ENCODE peak calls at places on chromosomes 13 and 19, in eight cellular contexts. P is choroid plexus epithelial cell, Z is PC-9, M is tibial artery, C is heart right ventricle, Y is GM12865, U is lower lobe of right lung, L is pancreas. J is an unnamed sample.

GRCh38 chr13:97884707-97885468 is 68.6 kb upstream of the IPO5 start:
- DNase-seq in P (no peak), Z (no peak), M (no peak), C (no peak), Y (no peak), U (no peak), L (no peak), J (no peak)

GRCh38 chr19:30358821-30359580 is 13.2 kb upstream of the ZNF536 start:
- DNase-seq in P (no peak), Z (no peak), M (peak), C (no peak), Y (no peak), U (no peak), L (no peak), J (no peak)

GRCh38 chr13:99572131-99572530 is 70.9 kb downstream of the TM9SF2 start:
- DNase-seq in P (no peak), Z (no peak), M (no peak), C (no peak), Y (no peak), U (no peak), L (no peak), J (no peak)

GRCh38 chr19:7287716-7288115 is 6.5 kb downstream of the INSR start:
- DNase-seq in P (no peak), Z (no peak), M (no peak), C (no peak), Y (no peak), U (no peak), L (no peak), J (no peak)

GRCh38 chr13:113318956-113319355 is 21.9 kb downstream of the LAMP1 start:
- DNase-seq in P (no peak), Z (no peak), M (no peak), C (no peak), Y (no peak), U (no peak), L (no peak), J (no peak)

GRCh38 chr13:31878955-31879354 is 139.6 kb downstream of the RXFP2 start:
- DNase-seq in P (no peak), Z (no peak), M (no peak), C (no peak), Y (no peak), U (no peak), L (no peak), J (no peak)

GRCh38 chr19:21158523-21159135 is 16.8 kb downstream of the ZNF431 start:
- DNase-seq in P (peak), Z (no peak), M (no peak), C (no peak), Y (no peak), U (no peak), L (no peak), J (no peak)

GRCh38 chr19:15562861-15563260 is 52.2 kb upstream of the CYP4F8 start:
- DNase-seq in P (no peak), Z (peak), M (no peak), C (no peak), Y (no peak), U (no peak), L (no peak), J (no peak)

GRCh38 chr19:32748497-32748896 is 28.9 kb downstream of the TDRD12 start:
- DNase-seq in P (no peak), Z (no peak), M (no peak), C (no peak), Y (peak), U (no peak), L (no peak), J (no peak)

GRCh38 chr13:26599403-26599802 is 41.9 kb downstream of the WASF3 start:
- DNase-seq in P (no peak), Z (no peak), M (no peak), C (no peak), Y (no peak), U (no peak), L (no peak), J (no peak)

GRCh38 chr19:38211779-38212178 is 12.2 kb downstream of the DPF1 start:
- DNase-seq in P (no peak), Z (no peak), M (no peak), C (no peak), Y (no peak), U (no peak), L (no peak), J (no peak)

GRCh38 chr13:36038785-36039415 is 92.3 kb downstream of the DCLK1 start:
- DNase-seq in P (peak), Z (no peak), M (no peak), C (no peak), Y (no peak), U (no peak), L (no peak), J (no peak)

GRCh38 chr19:2636897-2637683 is 65.4 kb downstream of the GNG7 start:
- DNase-seq in P (peak), Z (peak), M (no peak), C (peak), Y (peak), U (peak), L (peak), J (peak)

GRCh38 chr19:34188388-34188787 is 16.1 kb downstream of the LSM14A start:
- DNase-seq in P (no peak), Z (no peak), M (no peak), C (no peak), Y (no peak), U (no peak), L (no peak), J (no peak)

GRCh38 chr19:5880604-5881078 is 10.3 kb upstream of the FUT5 start:
- DNase-seq in P (peak), Z (no peak), M (no peak), C (peak), Y (no peak), U (no peak), L (no peak), J (peak)

GRCh38 chr19:36136975-36137686 is 2.7 kb upstream of the CAPNS1 start:
- DNase-seq in P (peak), Z (peak), M (peak), C (peak), Y (no peak), U (peak), L (no peak), J (peak)

GRCh38 chr13:99803141-99803540 is 168.4 kb downstream of the ZIC5 start:
- DNase-seq in P (no peak), Z (no peak), M (no peak), C (no peak), Y (no peak), U (no peak), L (no peak), J (no peak)

GRCh38 chr19:27741236-27741635 is 1471.7 kb downstream of the UQCRFS1 start:
- DNase-seq in P (no peak), Z (no peak), M (no peak), C (no peak), Y (no peak), U (no peak), L (no peak), J (peak)

GRCh38 chr19:32876919-32877285 is 7.3 kb upstream of the SLC7A9 start:
- DNase-seq in P (peak), Z (peak), M (no peak), C (no peak), Y (no peak), U (no peak), L (no peak), J (peak)

GRCh38 chr19:2567580-2567979 is 91.7 kb downstream of the GADD45B start:
- DNase-seq in P (no peak), Z (no peak), M (peak), C (peak), Y (no peak), U (peak), L (peak), J (no peak)

GRCh38 chr13:27012482-27013197 is 159.0 kb downstream of the USP12 start:
- DNase-seq in P (peak), Z (no peak), M (no peak), C (no peak), Y (no peak), U (no peak), L (no peak), J (no peak)

GRCh38 chr13:111919286-111919685 is 147.7 kb upstream of the SOX1 start:
- DNase-seq in P (no peak), Z (no peak), M (no peak), C (no peak), Y (no peak), U (no peak), L (peak), J (no peak)

GRCh38 chr19:32626969-32627368 is 46.0 kb downstream of the PDCD5 start:
- DNase-seq in P (no peak), Z (no peak), M (no peak), C (no peak), Y (no peak), U (no peak), L (no peak), J (no peak)

GRCh38 chr19:41537789-41538188 is 38.2 kb upstream of the CEACAM21 start:
- DNase-seq in P (peak), Z (no peak), M (no peak), C (no peak), Y (peak), U (no peak), L (no peak), J (no peak)

GRCh38 chr13:94309997-94310842 is 169.3 kb downstream of the DCT start:
- DNase-seq in P (peak), Z (no peak), M (no peak), C (no peak), Y (no peak), U (no peak), L (no peak), J (peak)

GRCh38 chr13:48448963-48449614 is 36.2 kb upstream of the LPAR6 start:
- DNase-seq in P (peak), Z (no peak), M (no peak), C (no peak), Y (no peak), U (no peak), L (no peak), J (no peak)

GRCh38 chr13:110760611-110761010 is 47.1 kb downstream of the ING1 start:
- DNase-seq in P (no peak), Z (no peak), M (no peak), C (no peak), Y (no peak), U (no peak), L (no peak), J (no peak)

GRCh38 chr19:19320362-19321142 is at the start of the genes MAU2 and SUGP1:
- DNase-seq in P (peak), Z (peak), M (peak), C (peak), Y (peak), U (peak), L (peak), J (peak)

GRCh38 chr19:43818500-43818899 is 8.6 kb upstream of the ZNF283 start:
- DNase-seq in P (no peak), Z (no peak), M (no peak), C (no peak), Y (no peak), U (no peak), L (no peak), J (no peak)

GRCh38 chr19:43820098-43820860 is 6.8 kb upstream of the ZNF283 start:
- DNase-seq in P (peak), Z (no peak), M (no peak), C (peak), Y (no peak), U (peak), L (no peak), J (no peak)

GRCh38 chr19:43820861-43821215 is 6.3 kb upstream of the ZNF283 start:
- DNase-seq in P (no peak), Z (no peak), M (no peak), C (no peak), Y (no peak), U (no peak), L (no peak), J (no peak)
- H3K4me3 ChIP-seq in P (peak), Z (no peak), M (peak), C (peak), Y (peak), U (peak), L (peak), J (peak)

GRCh38 chr19:55368701-55369563 is 1.3 kb downstream of the IL11 start:
- DNase-seq in P (no peak), Z (peak), M (no peak), C (no peak), Y (no peak), U (no peak), L (no peak), J (peak)
- H3K4me3 ChIP-seq in P (peak), Z (peak), M (peak), C (no peak), Y (no peak), U (peak), L (no peak), J (peak)

GRCh38 chr19:49534632-49535385 is 7.0 kb downstream of the RCN3 start:
- DNase-seq in P (no peak), Z (no peak), M (no peak), C (no peak), Y (peak), U (no peak), L (no peak), J (no peak)
- H3K4me3 ChIP-seq in P (no peak), Z (peak), M (peak), C (peak), Y (peak), U (peak), L (no peak), J (no peak)

DNA sequence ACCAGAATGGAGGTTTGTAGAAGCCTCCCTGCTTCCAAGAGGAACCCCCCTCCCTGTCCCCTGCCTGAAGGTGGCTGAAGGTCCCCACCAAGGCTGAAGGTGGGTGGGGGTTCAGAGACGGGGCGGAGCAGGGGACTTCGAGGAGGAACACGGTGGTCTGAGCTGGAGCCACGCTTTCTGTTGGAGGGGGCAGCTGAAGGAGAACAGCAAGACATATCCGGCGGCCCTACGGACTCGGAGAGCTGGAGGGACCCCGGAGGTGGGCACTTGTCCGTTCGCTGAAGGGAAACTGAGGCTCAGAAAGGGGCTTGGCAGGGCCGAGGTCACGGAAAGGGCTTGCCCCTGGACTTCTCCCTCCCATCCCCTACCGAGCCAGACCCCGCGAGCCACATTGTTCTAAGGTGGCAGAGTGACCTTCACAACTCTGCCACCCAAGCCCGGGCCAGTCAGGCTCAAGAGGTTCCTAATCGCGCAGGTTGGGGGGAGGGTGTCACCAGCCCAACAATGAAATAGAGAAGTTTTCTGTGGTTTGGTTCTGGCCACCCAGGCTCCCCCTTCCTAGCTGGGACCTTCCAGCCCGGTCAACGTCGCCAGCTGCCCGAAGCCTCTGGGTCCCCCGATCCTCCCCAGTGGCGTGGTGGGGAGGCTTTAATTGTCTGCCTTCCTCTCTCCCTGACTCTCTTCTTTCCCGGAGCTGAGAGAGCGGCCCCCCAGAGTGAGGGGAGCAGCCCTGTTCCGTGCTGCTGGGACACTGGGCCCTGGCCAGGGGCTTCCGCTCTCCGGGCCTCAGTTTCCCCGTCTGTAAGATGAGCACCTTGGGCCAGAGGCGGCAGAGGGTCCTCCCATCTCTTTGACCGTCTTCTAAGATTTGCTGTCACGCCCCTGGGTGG is 15.5 kb upstream of the KCNN1 start:
- DNase-seq in P (no peak), Z (no peak), M (no peak), C (no peak), Y (peak), U (no peak), L (no peak), J (no peak)
- H3K4me3 ChIP-seq in P (no peak), Z (peak), M (no peak), C (no peak), Y (peak), U (no peak), L (no peak), J (no peak)

DNA sequence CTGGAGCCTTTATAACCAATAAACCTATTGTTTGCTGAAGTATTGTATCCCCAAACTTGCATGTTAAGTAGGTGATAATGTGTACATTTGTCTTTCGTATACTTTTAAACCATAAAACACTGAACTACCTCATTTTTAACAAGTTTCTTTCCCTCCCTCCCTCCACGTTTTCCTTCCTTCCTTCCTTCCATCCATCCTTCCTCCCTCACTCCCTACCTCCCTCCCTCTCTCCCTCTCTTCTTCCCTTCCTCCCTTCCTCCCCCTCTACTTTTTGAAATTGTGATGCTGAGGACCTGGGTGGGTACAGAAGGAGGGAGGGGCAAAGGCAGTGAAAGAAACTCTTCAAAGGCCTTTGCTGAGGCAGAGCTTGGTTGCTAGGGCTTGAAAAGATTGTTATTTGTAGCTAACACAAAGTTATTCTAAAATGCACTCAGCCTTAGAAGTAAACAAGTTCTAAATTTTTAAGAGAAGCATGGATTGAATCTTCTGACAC is 343.6 kb upstream of the SPRY2 start:
- DNase-seq in P (no peak), Z (no peak), M (no peak), C (no peak), Y (no peak), U (no peak), L (no peak), J (no peak)
- H3K4me3 ChIP-seq in P (no peak), Z (no peak), M (no peak), C (no peak), Y (no peak), U (no peak), L (no peak), J (no peak)

GRCh38 chr19:39540333-39540673 is 342 bp upstream of the EID2 start:
- DNase-seq in P (no peak), Z (no peak), M (no peak), C (no peak), Y (no peak), U (no peak), L (no peak), J (no peak)
- H3K4me3 ChIP-seq in P (no peak), Z (peak), M (peak), C (no peak), Y (peak), U (peak), L (peak), J (peak)

GRCh38 chr13:60981407-60981806 is 434.2 kb downstream of the PCDH20 start:
- DNase-seq in P (no peak), Z (no peak), M (no peak), C (no peak), Y (no peak), U (no peak), L (no peak), J (no peak)
- H3K4me3 ChIP-seq in P (no peak), Z (no peak), M (no peak), C (no peak), Y (no peak), U (no peak), L (no peak), J (no peak)

GRCh38 chr19:44903602-44904425 is 1.8 kb upstream of the APOE start:
- DNase-seq in P (peak), Z (peak), M (peak), C (peak), Y (peak), U (peak), L (peak), J (no peak)

GRCh38 chr19:44903216-44903601 is 2.4 kb upstream of the APOE start:
- DNase-seq in P (no peak), Z (no peak), M (no peak), C (no peak), Y (no peak), U (no peak), L (no peak), J (no peak)

GRCh38 chr19:44904426-44904994 is 1.1 kb upstream of the APOE start:
- DNase-seq in P (no peak), Z (no peak), M (no peak), C (no peak), Y (peak), U (no peak), L (no peak), J (no peak)

GRCh38 chr19:44907613-44908012 is 2.0 kb downstream of the APOE start:
- DNase-seq in P (no peak), Z (no peak), M (no peak), C (no peak), Y (no peak), U (no peak), L (no peak), J (no peak)

DNA sequence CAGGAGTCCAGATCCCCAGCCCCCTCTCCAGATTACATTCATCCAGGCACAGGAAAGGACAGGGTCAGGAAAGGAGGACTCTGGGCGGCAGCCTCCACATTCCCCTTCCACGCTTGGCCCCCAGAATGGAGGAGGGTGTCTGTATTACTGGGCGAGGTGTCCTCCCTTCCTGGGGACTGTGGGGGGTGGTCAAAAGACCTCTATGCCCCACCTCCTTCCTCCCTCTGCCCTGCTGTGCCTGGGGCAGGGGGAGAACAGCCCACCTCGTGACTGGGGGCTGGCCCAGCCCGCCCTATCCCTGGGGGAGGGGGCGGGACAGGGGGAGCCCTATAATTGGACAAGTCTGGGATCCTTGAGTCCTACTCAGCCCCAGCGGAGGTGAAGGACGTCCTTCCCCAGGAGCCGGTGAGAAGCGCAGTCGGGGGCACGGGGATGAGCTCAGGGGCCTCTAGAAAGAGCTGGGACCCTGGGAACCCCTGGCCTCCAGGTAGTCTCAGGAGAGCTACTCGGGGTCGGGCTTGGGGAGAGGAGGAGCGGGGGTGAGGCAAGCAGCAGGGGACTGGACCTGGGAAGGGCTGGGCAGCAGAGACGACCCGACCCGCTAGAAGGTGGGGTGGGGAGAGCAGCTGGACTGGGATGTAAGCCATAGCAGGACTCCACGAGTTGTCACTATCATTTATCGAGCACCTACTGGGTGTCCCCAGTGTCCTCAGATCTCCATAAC is at the start of gene APOE:
- DNase-seq in P (peak), Z (peak), M (no peak), C (no peak), Y (no peak), U (no peak), L (no peak), J (no peak)
- H3K4me3 ChIP-seq in P (peak), Z (no peak), M (no peak), C (no peak), Y (no peak), U (peak), L (no peak), J (no peak)